ENCODE peak calls at places on chromosome 13, in ten cellular contexts. K is astrocyte of the spinal cord, R is GM12864, X is skeletal muscle cell, C is astrocyte of the cerebellum, L is GM12865, I is lower leg skin, Y is PC-3, W is spleen, A is heart left ventricle. H is an unnamed sample.

GRCh38 chr13:76380436-76381065 is 505.7 kb downstream of the KCTD12 start:
- DNase-seq in A (no peak), C (peak), Y (no peak), I (no peak), X (peak), K (peak), R (no peak), L (no peak), W (no peak), H (no peak)

GRCh38 chr13:67238277-67238859 is 8.2 kb upstream of the PCDH9 start:
- DNase-seq in I (no peak), R (no peak), K (peak), C (peak), Y (peak), X (no peak), W (no peak), A (no peak), L (peak), H (no peak)

GRCh38 chr13:97328222-97328790 is 105.7 kb upstream of the RAP2A start:
- DNase-seq in Y (no peak), C (peak), R (no peak), I (no peak), K (peak), X (no peak), A (no peak), L (no peak), W (no peak), H (peak)

GRCh38 chr13:67147257-67148218 is 82.6 kb downstream of the PCDH9 start:
- DNase-seq in X (peak), K (peak), A (no peak), R (no peak), L (no peak), W (no peak), I (no peak), Y (peak), C (peak), H (no peak)

GRCh38 chr13:44854264-44855060 is 134.8 kb downstream of the NUFIP1 start:
- DNase-seq in I (no peak), C (no peak), W (no peak), Y (no peak), L (no peak), R (no peak), A (peak), X (no peak), K (no peak), H (no peak)

GRCh38 chr13:40127476-40127875 is 472.0 kb downstream of the COG6 start:
- DNase-seq in K (no peak), X (no peak), C (no peak), Y (no peak), A (no peak), L (peak), W (peak), R (no peak), I (no peak), H (no peak)

GRCh38 chr13:51928231-51928630 is 66.5 kb downstream of the CCDC70 start:
- DNase-seq in R (no peak), I (no peak), K (no peak), Y (no peak), L (peak), C (no peak), X (no peak), W (no peak), A (no peak), H (no peak)

GRCh38 chr13:36551445-36551844 is 119.2 kb downstream of the CCNA1 start:
- DNase-seq in W (no peak), Y (no peak), C (no peak), A (no peak), L (no peak), K (no peak), R (no peak), I (no peak), X (no peak), H (no peak)

GRCh38 chr13:41133951-41134350 is 1.3 kb upstream of the KBTBD6 start:
- DNase-seq in L (no peak), C (no peak), W (no peak), A (no peak), Y (no peak), X (no peak), K (no peak), I (no peak), R (no peak), H (no peak)

GRCh38 chr13:39877134-39877533 is 221.7 kb downstream of the COG6 start:
- DNase-seq in W (no peak), R (no peak), Y (no peak), X (no peak), L (no peak), C (no peak), K (no peak), I (no peak), A (no peak), H (no peak)

GRCh38 chr13:48000559-48001126 is 430 bp downstream of the SUCLA2 start:
- DNase-seq in K (peak), I (no peak), W (no peak), L (no peak), R (peak), X (no peak), A (no peak), Y (peak), C (no peak), H (no peak)

GRCh38 chr13:76672422-76672821 is 213.8 kb downstream of the KCTD12 start:
- DNase-seq in A (no peak), C (peak), L (no peak), R (no peak), K (peak), W (no peak), I (no peak), X (peak), Y (peak), H (no peak)

GRCh38 chr13:29532136-29532535 is 63.4 kb downstream of the SLC7A1 start:
- DNase-seq in A (no peak), Y (no peak), I (no peak), C (peak), R (no peak), X (no peak), K (no peak), W (no peak), L (no peak), H (no peak)

GRCh38 chr13:28568286-28568685 is 73.4 kb upstream of the FLT1 start:
- DNase-seq in K (no peak), L (peak), Y (no peak), X (no peak), A (peak), I (peak), R (no peak), W (no peak), C (no peak), H (no peak)

GRCh38 chr13:73059460-73060250 is 850 bp downstream of the KLF5 start:
- DNase-seq in A (peak), L (peak), K (peak), X (no peak), R (no peak), W (peak), Y (peak), I (no peak), C (no peak), H (no peak)

GRCh38 chr13:20869540-20869939 is 33.0 kb downstream of the XPO4 start:
- DNase-seq in I (no peak), Y (peak), L (no peak), C (no peak), W (no peak), R (no peak), A (no peak), X (no peak), K (no peak), H (no peak)

GRCh38 chr13:32471187-32471922 is 43.4 kb upstream of the N4BP2L1 start:
- DNase-seq in A (no peak), R (no peak), W (no peak), L (no peak), X (peak), Y (peak), I (no peak), C (no peak), K (no peak), H (no peak)

GRCh38 chr13:32468502-32469147 is 40.7 kb upstream of the N4BP2L1 start:
- DNase-seq in I (no peak), A (no peak), L (no peak), W (no peak), Y (no peak), R (no peak), X (no peak), C (no peak), K (no peak), H (no peak)

GRCh38 chr13:32475403-32475802 is 47.5 kb upstream of the N4BP2L1 start:
- DNase-seq in X (no peak), K (no peak), W (no peak), C (no peak), R (no peak), I (no peak), A (no peak), L (no peak), Y (no peak), H (no peak)

GRCh38 chr13:32473650-32474049 is 45.7 kb upstream of the N4BP2L1 start:
- DNase-seq in W (no peak), X (no peak), Y (no peak), L (no peak), C (no peak), A (no peak), I (no peak), K (no peak), R (no peak), H (no peak)

GRCh38 chr13:32472194-32472621 is 44.3 kb upstream of the N4BP2L1 start:
- DNase-seq in R (peak), I (no peak), A (no peak), Y (no peak), L (peak), X (no peak), W (no peak), K (no peak), C (no peak), H (no peak)
- H3K4me3 ChIP-seq in R (no peak), I (no peak), A (no peak), Y (no peak), L (no peak), X (no peak), W (no peak), K (no peak), C (no peak), H (no peak)

GRCh38 chr13:98592353-98592740 is 15.4 kb upstream of the STK24 start:
- DNase-seq in R (no peak), L (no peak), X (no peak), C (no peak), K (no peak), A (no peak), W (no peak), Y (no peak), I (no peak), H (no peak)

GRCh38 chr13:98599502-98600328 is 22.8 kb upstream of the STK24 start:
- DNase-seq in I (no peak), C (no peak), R (no peak), X (no peak), K (no peak), A (no peak), W (no peak), L (no peak), Y (no peak), H (no peak)

GRCh38 chr13:98591721-98592352 is 14.9 kb upstream of the STK24 start:
- DNase-seq in I (no peak), W (no peak), L (no peak), A (no peak), C (no peak), R (no peak), Y (no peak), K (no peak), X (no peak), H (no peak)

GRCh38 chr13:98598043-98598442 is 21.1 kb upstream of the STK24 start:
- DNase-seq in R (no peak), X (no peak), W (no peak), A (no peak), I (no peak), L (no peak), K (no peak), C (no peak), Y (no peak), H (no peak)

GRCh38 chr13:98595134-98595533 is 18.2 kb upstream of the STK24 start:
- DNase-seq in R (no peak), I (no peak), W (no peak), L (no peak), X (no peak), Y (no peak), C (no peak), A (no peak), K (no peak), H (no peak)
- H3K4me3 ChIP-seq in R (no peak), I (no peak), W (no peak), L (no peak), X (no peak), Y (no peak), C (no peak), A (no peak), K (no peak), H (no peak)

GRCh38 chr13:94312511-94313191 is 166.8 kb downstream of the DCT start:
- DNase-seq in K (no peak), W (no peak), L (peak), I (no peak), X (no peak), C (no peak), Y (no peak), R (peak), A (no peak), H (no peak)
- H3K4me3 ChIP-seq in K (no peak), W (no peak), L (no peak), I (no peak), X (no peak), C (no peak), Y (no peak), R (no peak), A (no peak), H (no peak)

GRCh38 chr13:112072531-112073244 is 5.7 kb downstream of the SOX1 start:
- DNase-seq in L (no peak), K (no peak), X (no peak), C (no peak), R (no peak), A (no peak), Y (no peak), I (no peak), W (no peak), H (no peak)
- H3K4me3 ChIP-seq in L (no peak), K (no peak), X (no peak), C (peak), R (no peak), A (no peak), Y (no peak), I (no peak), W (no peak), H (no peak)

GRCh38 chr13:91353494-91353893 is 6.0 kb downstream of the MIR17HG start:
- DNase-seq in W (no peak), A (no peak), Y (no peak), K (no peak), R (no peak), C (no peak), X (no peak), L (no peak), I (no peak), H (no peak)
- H3K4me3 ChIP-seq in W (no peak), A (no peak), Y (no peak), K (no peak), R (no peak), C (no peak), X (no peak), L (no peak), I (no peak), H (no peak)

DNA sequence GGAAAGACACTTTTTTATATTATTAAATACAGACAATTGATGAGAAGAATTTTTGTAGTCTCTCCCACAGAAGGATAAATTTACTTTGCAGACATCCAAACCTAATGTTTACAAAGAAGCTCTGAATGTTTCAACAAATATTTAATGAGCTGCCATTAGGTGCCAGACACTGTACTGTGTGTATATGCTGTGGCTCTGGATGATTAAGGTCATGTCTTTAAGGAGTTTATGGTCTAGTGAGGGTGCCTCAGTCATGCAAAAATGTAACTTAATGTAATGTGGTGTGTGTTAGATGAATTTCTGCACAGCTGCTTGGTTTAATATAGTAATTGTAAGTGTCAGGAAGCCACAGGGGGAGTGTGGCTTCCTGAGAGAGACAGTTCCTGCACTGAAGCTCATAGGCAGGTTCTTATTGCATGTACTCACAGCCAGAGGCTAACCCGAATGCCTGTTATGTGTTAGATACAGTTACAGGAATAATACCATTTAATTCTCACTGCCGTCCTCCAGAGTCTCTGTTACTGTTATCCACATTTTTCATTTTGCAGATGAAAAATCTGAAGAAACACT is 43.3 kb downstream of the SPATA13 start:
- DNase-seq in R (no peak), A (no peak), Y (peak), L (peak), C (peak), K (peak), W (no peak), X (no peak), I (no peak), H (no peak)
- H3K4me3 ChIP-seq in R (no peak), A (no peak), Y (no peak), L (no peak), C (no peak), K (no peak), W (no peak), X (no peak), I (no peak), H (no peak)